ENCODE peak calls at places on chromosomes 7 and 10, in seven cellular contexts. X is AG09319; K is SK-MEL-5; B is activated CD8-positive, alpha-beta memory T cell treated with anti-CD3 and anti-CD28 coated beads, Interleukin-2, amount 50 U/mL, for 48 hours; G is head of caudate nucleus; Q is A549; E is activated CD4-positive, alpha-beta T cell treated with anti-CD3 and anti-CD28 coated beads, Interleukin-2, amount 50 U/mL, for 24 hours. L is an unnamed sample.

GRCh38 chr7:135946289-135947055 is 30.7 kb downstream of the MTPN start:
- DNase-seq in X (no peak), K (no peak), B (no peak), G (no peak), Q (no peak), E (no peak), L (no peak)

GRCh38 chr7:66804001-66804400 is 63.5 kb downstream of the RABGEF1 start:
- DNase-seq in X (no peak), K (peak; percentile 17), B (peak; percentile 6), G (no peak), Q (no peak), E (no peak), L (no peak)

GRCh38 chr7:44489955-44490350 is 505 bp downstream of the NUDCD3 start:
- DNase-seq in X (no peak), K (no peak), B (no peak), G (no peak), Q (no peak), E (no peak), L (peak; percentile 3)

GRCh38 chr10:11081413-11081812 is 63.7 kb downstream of the CELF2 start:
- DNase-seq in X (no peak), K (no peak), B (no peak), G (no peak), Q (no peak), E (no peak), L (no peak)

GRCh38 chr7:79298145-79298760 is 155.2 kb downstream of the MAGI2 start:
- DNase-seq in X (peak; percentile 51), K (peak; percentile 77), B (no peak), G (no peak), Q (peak; percentile 68), E (no peak), L (no peak)

GRCh38 chr10:94108200-94108599 is 114.5 kb downstream of the PLCE1 start:
- DNase-seq in X (peak; percentile 10), K (no peak), B (no peak), G (no peak), Q (peak; percentile 35), E (no peak), L (no peak)

GRCh38 chr7:103947026-103947655 is 42.3 kb downstream of the RELN start:
- DNase-seq in X (no peak), K (no peak), B (no peak), G (no peak), Q (no peak), E (no peak), L (no peak)

GRCh38 chr7:158585721-158586498 is 1.7 kb downstream of the PTPRN2 start:
- DNase-seq in X (no peak), K (no peak), B (no peak), G (no peak), Q (no peak), E (no peak), L (no peak)

GRCh38 chr10:6036861-6037321 is 25.3 kb downstream of the IL2RA start:
- DNase-seq in X (no peak), K (no peak), B (peak; percentile 56), G (no peak), Q (no peak), E (peak; percentile 1), L (no peak)

GRCh38 chr7:121384159-121384745 is 11.9 kb downstream of the FAM3C start:
- DNase-seq in X (no peak), K (no peak), B (no peak), G (no peak), Q (no peak), E (no peak), L (no peak)

GRCh38 chr7:12754179-12754578 is 66.7 kb downstream of the ARL4A start:
- DNase-seq in X (no peak), K (no peak), B (no peak), G (no peak), Q (no peak), E (no peak), L (no peak)

GRCh38 chr7:157267516-157267915 is 69.3 kb upstream of the DNAJB6 start:
- DNase-seq in X (no peak), K (no peak), B (peak; percentile 44), G (no peak), Q (no peak), E (no peak), L (no peak)

GRCh38 chr7:835491-836401 is 3.5 kb downstream of the SUN1 start:
- DNase-seq in X (no peak), K (no peak), B (no peak), G (no peak), Q (no peak), E (no peak), L (no peak)

GRCh38 chr10:14838582-14839304 is 637 bp downstream of the HSPA14 start:
- DNase-seq in X (no peak), K (peak; percentile 10), B (peak; percentile 72), G (no peak), Q (peak; percentile 16), E (peak; percentile 4), L (no peak)

GRCh38 chr10:78470267-78471103 is 436.8 kb downstream of the RPS24 start:
- DNase-seq in X (no peak), K (no peak), B (no peak), G (no peak), Q (no peak), E (no peak), L (no peak)

GRCh38 chr10:36114913-36115312 is 472.8 kb upstream of the FZD8 start:
- DNase-seq in X (no peak), K (no peak), B (no peak), G (no peak), Q (peak; percentile 23), E (no peak), L (no peak)

GRCh38 chr7:116500071-116500853 is 724 bp downstream of the CAV2 start:
- DNase-seq in X (no peak), K (peak; percentile 35), B (peak; percentile 71), G (peak; percentile 44), Q (peak; percentile 63), E (peak; percentile 2), L (no peak)

GRCh38 chr7:70241776-70242175 is 643.5 kb downstream of the AUTS2 start:
- DNase-seq in X (no peak), K (no peak), B (no peak), G (no peak), Q (no peak), E (no peak), L (no peak)

GRCh38 chr7:114356133-114356532 is 58.5 kb upstream of the FOXP2 start:
- DNase-seq in X (no peak), K (no peak), B (no peak), G (no peak), Q (no peak), E (no peak), L (no peak)

GRCh38 chr10:118594392-118595063 is 920 bp downstream of the PRLHR start:
- DNase-seq in X (no peak), K (peak; percentile 57), B (peak; percentile 65), G (peak; percentile 63), Q (peak; percentile 56), E (no peak), L (no peak)

GRCh38 chr10:60351191-60351853 is 38.4 kb downstream of the ANK3 start:
- DNase-seq in X (no peak), K (no peak), B (no peak), G (no peak), Q (no peak), E (no peak), L (no peak)

GRCh38 chr7:103735377-103735776 is 254.1 kb downstream of the RELN start:
- DNase-seq in X (no peak), K (peak; percentile 32), B (no peak), G (no peak), Q (peak; percentile 2), E (no peak), L (no peak)

GRCh38 chr10:35011771-35012191 is 78.4 kb downstream of the CUL2 start:
- DNase-seq in X (no peak), K (peak; percentile 64), B (no peak), G (no peak), Q (no peak), E (no peak), L (no peak)

GRCh38 chr7:73626814-73627213 is 2.5 kb upstream of the MLXIPL start:
- DNase-seq in X (no peak), K (peak; percentile 26), B (no peak), G (no peak), Q (no peak), E (no peak), L (no peak)

GRCh38 chr7:105013818-105014724 is at the start of gene KMT2E:
- DNase-seq in X (peak; percentile 66), K (peak; percentile 92), B (peak; percentile 96), G (peak; percentile 93), Q (peak; percentile 84), E (peak; percentile 88), L (peak; percentile 78)

GRCh38 chr7:81736088-81736487 is 33.8 kb downstream of the HGF start:
- DNase-seq in X (no peak), K (no peak), B (no peak), G (no peak), Q (peak; percentile 9), E (no peak), L (no peak)

GRCh38 chr10:76491216-76491615 is 1059.8 kb downstream of the LRMDA start:
- DNase-seq in X (no peak), K (no peak), B (no peak), G (no peak), Q (no peak), E (no peak), L (no peak)

GRCh38 chr7:34058791-34059550 is 153.6 kb downstream of the BMPER start:
- DNase-seq in X (no peak), K (no peak), B (no peak), G (peak; percentile 49), Q (no peak), E (no peak), L (no peak)

GRCh38 chr7:77800158-77800557 is 1.6 kb downstream of the PHTF2 start:
- DNase-seq in X (no peak), K (no peak), B (no peak), G (no peak), Q (no peak), E (no peak), L (no peak)

GRCh38 chr7:43443380-43443779 is 139.5 kb upstream of the STK17A start:
- DNase-seq in X (no peak), K (no peak), B (no peak), G (no peak), Q (no peak), E (no peak), L (no peak)